ENCODE peak calls at places on chromosome 7, in six cellular contexts. G, Y, R, U, A and C are unnamed samples.

GRCh38 chr7:146626912-146627311 is 510.3 kb downstream of the CNTNAP2 start:
- DNase-seq in A (no peak), R (no peak), G (no peak), U (no peak), Y (no peak), C (no peak)

GRCh38 chr7:26675143-26675887 is 189.1 kb downstream of the SKAP2 start:
- DNase-seq in R (no peak), Y (no peak), G (no peak), A (no peak), U (no peak), C (no peak)

GRCh38 chr7:22356855-22357310 is at the start of gene RAPGEF5:
- DNase-seq in Y (no peak), A (peak; percentile 34), R (no peak), U (peak; percentile 57), G (no peak), C (no peak)

GRCh38 chr7:106793015-106793651 is 71.9 kb upstream of the PIK3CG start:
- DNase-seq in A (no peak), U (no peak), G (no peak), Y (no peak), R (no peak), C (no peak)

GRCh38 chr7:121605297-121605640 is 209.2 kb upstream of the FAM3C start:
- DNase-seq in U (no peak), A (no peak), G (no peak), R (no peak), Y (no peak), C (peak; percentile 29)

GRCh38 chr7:71186535-71186934 is 54.6 kb downstream of the GALNT17 start:
- DNase-seq in G (no peak), R (no peak), Y (no peak), A (no peak), U (no peak), C (no peak)

GRCh38 chr7:41955475-41956243 is 252.8 kb upstream of the INHBA start:
- DNase-seq in Y (no peak), A (no peak), G (peak; percentile 96), U (peak; percentile 90), R (no peak), C (peak; percentile 100)

GRCh38 chr7:22417841-22418240 is 60.9 kb upstream of the RAPGEF5 start:
- DNase-seq in U (no peak), Y (no peak), A (no peak), G (no peak), R (no peak), C (no peak)

GRCh38 chr7:155222578-155222977 is 75.1 kb upstream of the INSIG1 start:
- DNase-seq in G (no peak), R (no peak), A (no peak), Y (no peak), U (no peak), C (no peak)

GRCh38 chr7:96447109-96447645 is 125.3 kb upstream of the SLC25A13 start:
- DNase-seq in Y (no peak), R (no peak), U (no peak), A (no peak), G (no peak), C (no peak)

GRCh38 chr7:74633451-74633921 is 24.0 kb upstream of the GTF2I start:
- DNase-seq in G (no peak), A (no peak), U (peak; percentile 49), Y (no peak), R (no peak), C (no peak)

GRCh38 chr7:70797109-70797514 is 334.8 kb upstream of the GALNT17 start:
- DNase-seq in R (no peak), U (no peak), Y (no peak), A (no peak), G (no peak), C (no peak)

GRCh38 chr7:77199008-77199966 is at the start of gene FGL2:
- DNase-seq in Y (peak; percentile 56), G (peak; percentile 74), A (peak; percentile 40), U (peak; percentile 42), R (no peak), C (no peak)

GRCh38 chr7:98163704-98164478 is 47.3 kb upstream of the BHLHA15 start:
- DNase-seq in A (no peak), Y (no peak), R (no peak), G (no peak), U (no peak), C (no peak)

GRCh38 chr7:157809154-157809862 is 472.5 kb downstream of the DNAJB6 start:
- DNase-seq in Y (no peak), A (no peak), R (no peak), U (no peak), G (no peak), C (no peak)

GRCh38 chr7:76048668-76048988 is 722 bp downstream of the MDH2 start:
- DNase-seq in U (peak; percentile 34), Y (no peak), A (no peak), R (peak; percentile 5), G (no peak), C (no peak)

GRCh38 chr7:51295435-51296269 is 21.0 kb downstream of the COBL start:
- DNase-seq in U (no peak), Y (no peak), A (no peak), G (no peak), R (no peak), C (no peak)

GRCh38 chr7:17456541-17456940 is 158.1 kb downstream of the AHR start:
- DNase-seq in A (no peak), Y (no peak), R (no peak), G (no peak), U (no peak), C (no peak)

GRCh38 chr7:66255533-66256100 is 50.5 kb downstream of the TPST1 start:
- DNase-seq in A (no peak), U (no peak), R (no peak), G (no peak), Y (no peak), C (no peak)

GRCh38 chr7:48090095-48090805 is 1.2 kb downstream of the UPP1 start:
- DNase-seq in R (no peak), Y (peak; percentile 25), A (no peak), U (no peak), G (peak; percentile 61), C (no peak)

GRCh38 chr7:29866490-29866930 is 60.2 kb downstream of the WIPF3 start:
- DNase-seq in A (no peak), U (peak; percentile 55), R (no peak), G (peak; percentile 61), Y (no peak), C (peak; percentile 53)